ENCODE peak calls at places on chromosomes 4 and X, in six cellular contexts. M, O, V, T, Z and J are unnamed samples.

GRCh38 chr4:5158391-5158770 is 107.1 kb downstream of the STK32B start:
- DNase-seq in O (no peak), M (no peak), V (no peak), Z (peak; percentile 42), T (no peak), J (no peak)

GRCh38 chr4:37767546-37767945 is 58.9 kb upstream of the PGM2 start:
- DNase-seq in Z (peak; percentile 81), T (no peak), M (no peak), O (no peak), V (no peak), J (peak; percentile 69)

GRCh38 chr4:6734165-6734786 is 18.3 kb downstream of the BLOC1S4 start:
- DNase-seq in V (no peak), O (no peak), M (peak; percentile 4), Z (no peak), T (no peak), J (no peak)

GRCh38 chr4:150070464-150071170 is 7.6 kb upstream of the DCLK2 start:
- DNase-seq in M (no peak), V (no peak), O (no peak), Z (no peak), T (no peak), J (no peak)

GRCh38 chr4:173171098-173171497 is 2.5 kb downstream of the GALNT7 start:
- DNase-seq in M (no peak), Z (peak; percentile 31), T (no peak), V (peak; percentile 51), O (no peak), J (no peak)

GRCh38 chr4:2251073-2251794 is 9.3 kb upstream of the HAUS3 start:
- DNase-seq in V (no peak), M (peak; percentile 10), O (no peak), Z (no peak), T (no peak), J (no peak)

GRCh38 chrX:72057331-72057730 is 74.4 kb downstream of the RTL5 start:
- DNase-seq in Z (no peak), M (no peak), O (no peak), V (no peak), T (no peak), J (peak; percentile 30)

GRCh38 chrX:19225906-19226305 is 103.6 kb upstream of the ADGRG2 start:
- DNase-seq in T (no peak), Z (peak; percentile 4), O (no peak), M (peak; percentile 29), V (peak; percentile 4), J (no peak)

GRCh38 chrX:154315416-154315815 is 19.8 kb downstream of the TKTL1 start:
- DNase-seq in V (no peak), M (no peak), O (no peak), T (no peak), Z (no peak), J (no peak)

GRCh38 chr4:82493721-82494425 is 63.5 kb downstream of the ENOPH1 start:
- DNase-seq in O (no peak), M (no peak), Z (no peak), T (no peak), V (no peak), J (no peak)

GRCh38 chrX:13747836-13748235 is 13.3 kb downstream of the OFD1 start:
- DNase-seq in T (no peak), M (no peak), O (no peak), V (no peak), Z (peak; percentile 10), J (peak; percentile 57)

GRCh38 chr4:75940692-75941253 is at the start of gene NAAA:
- DNase-seq in T (peak; percentile 21), V (peak; percentile 78), M (peak; percentile 88), O (peak; percentile 77), Z (no peak), J (peak; percentile 86)

GRCh38 chr4:147049940-147050852 is 104.5 kb upstream of the TTC29 start:
- DNase-seq in M (no peak), V (no peak), T (no peak), Z (no peak), O (no peak), J (no peak)

GRCh38 chrX:43805579-43805978 is 76.7 kb downstream of the MAOB start:
- DNase-seq in M (no peak), Z (no peak), O (no peak), V (no peak), T (no peak), J (no peak)

GRCh38 chr4:23827971-23828680 is 61.7 kb downstream of the PPARGC1A start:
- DNase-seq in V (no peak), Z (no peak), M (no peak), O (no peak), T (no peak), J (no peak)

GRCh38 chr4:106033469-106033868 is 138.2 kb downstream of the NPNT start:
- DNase-seq in O (no peak), T (no peak), V (no peak), Z (no peak), M (no peak), J (no peak)

GRCh38 chr4:89737888-89738287 is 99.1 kb downstream of the SNCA start:
- DNase-seq in M (peak; percentile 20), Z (no peak), O (no peak), T (no peak), V (no peak), J (no peak)

GRCh38 chrX:56729152-56729557 is at the start of gene NBDY:
- DNase-seq in M (peak; percentile 31), V (peak; percentile 18), Z (peak; percentile 69), T (no peak), O (no peak), J (peak; percentile 52)

GRCh38 chr4:14022428-14022827 is 394.9 kb upstream of the BOD1L1 start:
- DNase-seq in T (no peak), V (no peak), O (no peak), M (no peak), Z (no peak), J (no peak)

GRCh38 chr4:152052431-152053057 is 291.7 kb upstream of the GATB start:
- DNase-seq in M (no peak), T (no peak), Z (no peak), V (no peak), O (no peak), J (no peak)

GRCh38 chrX:110964761-110965160 is 131.2 kb upstream of the PAK3 start:
- DNase-seq in Z (peak; percentile 13), O (peak; percentile 30), M (peak; percentile 17), V (no peak), T (no peak), J (peak; percentile 29)

GRCh38 chrX:68735266-68735665 is 87.8 kb downstream of the STARD8 start:
- DNase-seq in O (no peak), V (no peak), Z (no peak), M (no peak), T (no peak), J (no peak)

GRCh38 chrX:64894454-64895038 is 81.7 kb downstream of the ZC4H2 start:
- DNase-seq in V (no peak), M (peak; percentile 39), O (peak; percentile 3), Z (no peak), T (no peak), J (peak; percentile 13)

GRCh38 chrX:96979766-96980165 is 96.1 kb downstream of the RPA4 start:
- DNase-seq in Z (no peak), T (no peak), V (no peak), M (no peak), O (no peak), J (no peak)

GRCh38 chr4:2977116-2978097 is 14.0 kb downstream of the GRK4 start:
- DNase-seq in O (no peak), V (no peak), Z (no peak), T (no peak), M (no peak), J (no peak)